ENCODE peak calls at places on chromosomes 5 and 9, in nine cellular contexts. M is cardiac muscle cell; Z is endothelial cell of umbilical vein; Y is naive thymus-derived CD4-positive, alpha-beta T cell; P is Panc1; S is GM23248; C is CD8-positive, alpha-beta T cell; W is upper lobe of right lung; V is IMR-90. G is an unnamed sample.

GRCh38 chr5:80149161-80149609 is 106.7 kb downstream of the SERINC5 start:
- DNase-seq in M (no peak), Z (no peak), Y (no peak), P (no peak), S (no peak), C (no peak), W (no peak), V (no peak), G (no peak)

GRCh38 chr9:107644774-107645463 is 155.3 kb upstream of the KLF4 start:
- DNase-seq in M (no peak), Z (peak; percentile 86), Y (no peak), P (no peak), S (no peak), C (no peak), W (peak; percentile 72), V (no peak), G (no peak)

GRCh38 chr5:115621365-115621900 is 4.4 kb downstream of the TMED7 start:
- DNase-seq in M (no peak), Z (peak; percentile 22), Y (no peak), P (no peak), S (no peak), C (no peak), W (no peak), V (no peak), G (no peak)

GRCh38 chr9:13064060-13064459 is 215.4 kb downstream of the MPDZ start:
- DNase-seq in M (no peak), Z (no peak), Y (no peak), P (no peak), S (no peak), C (no peak), W (no peak), V (no peak), G (no peak)

GRCh38 chr9:133257398-133258053 is 17.5 kb downstream of the ABO start:
- DNase-seq in M (no peak), Z (peak; percentile 44), Y (no peak), P (no peak), S (no peak), C (no peak), W (no peak), V (no peak), G (no peak)

GRCh38 chr5:153523196-153523595 is 32.7 kb downstream of the GRIA1 start:
- DNase-seq in M (no peak), Z (no peak), Y (no peak), P (no peak), S (peak; percentile 68), C (no peak), W (no peak), V (peak; percentile 51), G (no peak)

GRCh38 chr5:163458778-163459405 is 1.0 kb downstream of the NUDCD2 start:
- DNase-seq in M (no peak), Z (peak; percentile 31), Y (no peak), P (no peak), S (no peak), C (no peak), W (no peak), V (no peak), G (no peak)

GRCh38 chr5:98827161-98827560 is 53.7 kb downstream of the RGMB start:
- DNase-seq in M (peak; percentile 51), Z (peak; percentile 49), Y (peak; percentile 34), P (peak; percentile 41), S (peak; percentile 65), C (no peak), W (no peak), V (peak; percentile 62), G (no peak)

GRCh38 chr9:113164536-113165300 is 13.9 kb downstream of the SLC31A2 start:
- DNase-seq in M (no peak), Z (no peak), Y (no peak), P (no peak), S (peak; percentile 76), C (no peak), W (no peak), V (peak; percentile 58), G (no peak)

GRCh38 chr9:94860678-94861588 is 134.4 kb downstream of the AOPEP start:
- DNase-seq in M (no peak), Z (no peak), Y (peak; percentile 86), P (no peak), S (peak; percentile 52), C (peak; percentile 55), W (no peak), V (peak; percentile 89), G (peak; percentile 56)

GRCh38 chr9:89425921-89426388 is 72.0 kb downstream of the SEMA4D start:
- DNase-seq in M (no peak), Z (no peak), Y (no peak), P (no peak), S (peak; percentile 14), C (no peak), W (no peak), V (no peak), G (no peak)

GRCh38 chr5:14491505-14491904 is 90.1 kb upstream of the OTULINL start:
- DNase-seq in M (no peak), Z (no peak), Y (no peak), P (no peak), S (peak; percentile 82), C (no peak), W (no peak), V (peak; percentile 75), G (no peak)

GRCh38 chr5:138981606-138982005 is 106.5 kb upstream of the LRRTM2 start:
- DNase-seq in M (no peak), Z (no peak), Y (peak; percentile 41), P (no peak), S (peak; percentile 78), C (no peak), W (no peak), V (no peak), G (no peak)

GRCh38 chr9:18861599-18862546 is 171.1 kb downstream of the SAXO1 start:
- DNase-seq in M (peak; percentile 27), Z (peak; percentile 40), Y (no peak), P (no peak), S (peak; percentile 69), C (no peak), W (no peak), V (peak; percentile 44), G (no peak)

GRCh38 chr5:143495124-143495523 is 91.6 kb upstream of the NR3C1 start:
- DNase-seq in M (no peak), Z (no peak), Y (no peak), P (no peak), S (peak; percentile 61), C (no peak), W (no peak), V (peak; percentile 37), G (no peak)

DNA sequence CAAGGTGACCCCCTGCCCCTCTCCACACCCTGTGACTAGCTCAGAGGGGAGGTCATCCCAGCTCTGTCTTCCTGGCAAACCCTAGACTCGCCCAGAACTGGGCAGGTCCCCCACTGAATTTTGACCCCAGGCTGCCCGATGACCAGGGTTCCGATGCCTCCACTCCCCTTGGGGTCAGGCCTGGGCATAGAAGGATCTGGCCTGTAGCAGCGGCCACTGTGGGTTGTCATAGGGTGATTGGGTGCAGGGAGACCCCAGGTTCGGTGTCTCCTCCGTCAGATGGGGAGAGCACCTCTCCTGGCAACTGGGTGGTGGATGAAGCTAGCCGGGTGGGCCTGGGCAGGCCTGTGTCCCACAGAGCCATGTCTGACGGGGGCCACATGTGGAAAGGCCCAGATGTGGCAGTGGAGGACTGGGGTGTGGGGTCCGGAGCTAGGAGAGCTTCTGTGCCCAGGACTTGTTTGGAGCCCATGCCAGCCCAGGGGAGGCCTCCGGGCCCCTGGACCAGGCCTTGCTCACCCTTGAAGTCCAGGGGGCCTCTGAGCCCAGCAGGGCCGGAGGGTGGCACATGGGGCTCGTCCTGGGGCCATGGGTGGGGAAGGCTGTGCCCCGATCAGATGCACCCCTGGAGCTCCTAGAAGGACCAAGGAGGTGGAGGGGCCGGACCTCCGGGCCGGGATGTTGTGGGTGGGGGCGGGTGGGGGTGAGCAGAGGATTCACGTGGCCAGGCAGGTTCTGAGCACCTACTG is 6.3 kb downstream of the DIPK1B start:
- DNase-seq in M (no peak), Z (no peak), Y (no peak), P (no peak), S (no peak), C (no peak), W (no peak), V (no peak), G (no peak)
- H3K27ac ChIP-seq in M (peak overlapping the region; percentile 13), Z (peak overlapping the region; percentile 38), Y (no peak overlapping the region), P (no peak overlapping the region), S (no peak overlapping the region), C (no peak overlapping the region), W (peak overlapping the region; percentile 17), V (no peak overlapping the region), G (no peak overlapping the region)

GRCh38 chr5:53358794-53359193 is 121.6 kb upstream of the FST start:
- DNase-seq in M (no peak), Z (no peak), Y (no peak), P (no peak), S (no peak), C (no peak), W (no peak), V (no peak), G (no peak)

GRCh38 chr5:53357439-53357838 is 123.0 kb upstream of the FST start:
- DNase-seq in M (no peak), Z (no peak), Y (no peak), P (no peak), S (no peak), C (no peak), W (no peak), V (no peak), G (no peak)

GRCh38 chr5:53361708-53362107 is 118.7 kb upstream of the FST start:
- DNase-seq in M (no peak), Z (no peak), Y (no peak), P (no peak), S (no peak), C (no peak), W (no peak), V (no peak), G (no peak)

GRCh38 chr5:53360811-53361210 is 119.6 kb upstream of the FST start:
- DNase-seq in M (no peak), Z (peak; percentile 27), Y (no peak), P (no peak), S (peak; percentile 87), C (no peak), W (no peak), V (peak; percentile 94), G (no peak)

GRCh38 chr5:53359906-53360305 is 120.5 kb upstream of the FST start:
- DNase-seq in M (no peak), Z (no peak), Y (no peak), P (no peak), S (no peak), C (no peak), W (no peak), V (peak; percentile 10), G (no peak)
- H3K4me3 ChIP-seq in M (no peak overlapping the region), Z (no peak overlapping the region), Y (no peak overlapping the region), P (no peak overlapping the region), S (no peak overlapping the region), C (no peak overlapping the region), W (no peak overlapping the region), V (no peak overlapping the region), G (no peak overlapping the region)

GRCh38 chr9:126499911-126500599 is 113.7 kb upstream of the LMX1B start:
- DNase-seq in M (peak; percentile 21), Z (no peak), Y (no peak), P (no peak), S (no peak), C (no peak), W (no peak), V (no peak), G (no peak)
- H3K27ac ChIP-seq in M (no peak overlapping the region), Z (no peak overlapping the region), Y (no peak overlapping the region), P (no peak overlapping the region), S (no peak overlapping the region), C (no peak overlapping the region), W (no peak overlapping the region), V (no peak overlapping the region), G (no peak overlapping the region)

DNA sequence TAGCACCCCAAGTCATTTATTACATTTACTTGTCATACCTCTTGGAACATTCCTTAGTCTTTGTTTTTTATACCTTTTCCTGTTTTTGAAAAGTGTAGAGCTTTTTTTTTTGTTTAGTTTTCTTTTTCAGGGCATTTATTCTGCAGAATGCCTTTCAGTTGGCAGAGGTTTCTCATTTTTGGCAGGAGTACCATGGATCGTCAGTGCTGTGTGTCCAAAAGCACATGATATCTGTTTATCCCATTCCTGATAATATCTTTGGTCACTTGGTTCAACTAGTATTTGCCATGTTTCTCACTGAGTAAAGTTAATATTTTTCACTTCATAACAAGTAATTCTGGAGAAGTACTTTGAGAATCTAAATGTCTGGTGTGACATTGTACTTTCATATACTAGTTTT is 10.7 kb downstream of the OGN start:
- DNase-seq in M (no peak), Z (peak; percentile 71), Y (no peak), P (no peak), S (peak; percentile 48), C (no peak), W (no peak), V (no peak), G (no peak)
- H3K4me3 ChIP-seq in M (no peak overlapping the region), Z (no peak overlapping the region), Y (no peak overlapping the region), P (no peak overlapping the region), S (peak overlapping the region; percentile 65), C (no peak overlapping the region), W (no peak overlapping the region), V (no peak overlapping the region), G (no peak overlapping the region)

G was measured in effector memory CD4-positive, alpha-beta T cell.